ENCODE peak calls at places on chromosomes 6 and 20, in ten cellular contexts. L is heart right ventricle; F is activated T-cell treated with anti-CD3 and anti-CD28 coated beads, Interleukin-2, amount 50 U/mL, for 4 hours; Q is HFFc6; P is activated naive CD8-positive, alpha-beta T cell treated with anti-CD3 and anti-CD28 coated beads, Interleukin-2, amount 50 U/mL, for 24 hours; R is stimulated activated CD4-positive, alpha-beta T cell treated with anti-CD3 and anti-CD28 coated beads, TNF-alpha, amount 100 ng/mL, for 1 hour; N is fibroblast of lung; G is GM04504; H is HS-5; W is activated CD4-positive, alpha-beta T cell treated with anti-CD3 and anti-CD28 coated beads, Interleukin-2, amount 50 U/mL, for 48 hours. Y is an unnamed sample.

GRCh38 chr6:40535105-40535783 is 51.9 kb downstream of the LRFN2 start:
- DNase-seq in L (no peak), F (no peak), Q (no peak), P (no peak), R (no peak), N (no peak), G (no peak), H (no peak), W (no peak), Y (no peak)

GRCh38 chr20:50222568-50223320 is 32.1 kb downstream of the CEBPB start:
- DNase-seq in L (no peak), F (no peak), Q (no peak), P (no peak), R (no peak), N (no peak), G (no peak), H (no peak), W (no peak), Y (no peak)

GRCh38 chr6:73923899-73924485 is 228.0 kb downstream of the CD109 start:
- DNase-seq in L (no peak), F (no peak), Q (no peak), P (no peak), R (no peak), N (no peak), G (peak), H (no peak), W (no peak), Y (no peak)

GRCh38 chr6:160261120-160261450 is 2.5 kb upstream of the SLC22A2 start:
- DNase-seq in L (no peak), F (no peak), Q (no peak), P (no peak), R (no peak), N (no peak), G (no peak), H (no peak), W (no peak), Y (no peak)

GRCh38 chr6:28947067-28947765 is 23.4 kb upstream of the TRIM27 start:
- DNase-seq in L (no peak), F (no peak), Q (no peak), P (no peak), R (no peak), N (no peak), G (no peak), H (no peak), W (no peak), Y (no peak)

GRCh38 chr6:80605165-80605989 is 498.9 kb downstream of the BCKDHB start:
- DNase-seq in L (no peak), F (no peak), Q (peak), P (no peak), R (no peak), N (peak), G (no peak), H (peak), W (no peak), Y (no peak)

GRCh38 chr20:57397693-57398108 is 6.5 kb downstream of the RBM38 start:
- DNase-seq in L (no peak), F (peak), Q (no peak), P (peak), R (no peak), N (no peak), G (no peak), H (no peak), W (peak), Y (peak)

GRCh38 chr6:110509617-110510231 is 33.3 kb upstream of the SLC22A16 start:
- DNase-seq in L (no peak), F (no peak), Q (peak), P (no peak), R (no peak), N (peak), G (no peak), H (peak), W (no peak), Y (no peak)

GRCh38 chr20:44496976-44497375 is 21.3 kb downstream of the TTPAL start:
- DNase-seq in L (no peak), F (no peak), Q (peak), P (peak), R (no peak), N (peak), G (peak), H (peak), W (peak), Y (no peak)

GRCh38 chr6:150072201-150072600 is 3.3 kb upstream of the ULBP3 start:
- DNase-seq in L (peak), F (peak), Q (peak), P (peak), R (no peak), N (peak), G (no peak), H (peak), W (peak), Y (peak)

GRCh38 chr6:64000873-64001497 is 365.4 kb downstream of the PHF3 start:
- DNase-seq in L (no peak), F (no peak), Q (no peak), P (no peak), R (no peak), N (no peak), G (no peak), H (no peak), W (no peak), Y (no peak)

GRCh38 chr6:15392182-15392581 is 146.3 kb downstream of the JARID2 start:
- DNase-seq in L (no peak), F (no peak), Q (no peak), P (no peak), R (no peak), N (no peak), G (no peak), H (no peak), W (no peak), Y (no peak)

GRCh38 chr20:39123161-39123560 is 161.0 kb downstream of the DHX35 start:
- DNase-seq in L (no peak), F (no peak), Q (no peak), P (no peak), R (no peak), N (no peak), G (no peak), H (no peak), W (no peak), Y (no peak)

GRCh38 chr6:39444479-39445019 is 122.0 kb upstream of the KCNK16 start:
- DNase-seq in L (no peak), F (no peak), Q (no peak), P (no peak), R (no peak), N (no peak), G (no peak), H (no peak), W (no peak), Y (no peak)

GRCh38 chr20:51497542-51498467 is 44.7 kb downstream of the NFATC2 start:
- DNase-seq in L (no peak), F (peak), Q (no peak), P (peak), R (no peak), N (peak), G (no peak), H (no peak), W (peak), Y (no peak)

GRCh38 chr20:51731771-51732453 is 36.3 kb downstream of the ATP9A start:
- DNase-seq in L (no peak), F (no peak), Q (no peak), P (peak), R (no peak), N (peak), G (no peak), H (no peak), W (no peak), Y (no peak)

GRCh38 chr6:53241936-53242335 is 93.3 kb upstream of the GCM1 start:
- DNase-seq in L (no peak), F (no peak), Q (no peak), P (no peak), R (no peak), N (no peak), G (no peak), H (no peak), W (no peak), Y (no peak)

GRCh38 chr6:82979657-82980056 is 86.0 kb downstream of the UBE3D start:
- DNase-seq in L (no peak), F (no peak), Q (no peak), P (no peak), R (no peak), N (no peak), G (no peak), H (no peak), W (no peak), Y (no peak)

GRCh38 chr6:15152720-15153119 is 93.1 kb upstream of the JARID2 start:
- DNase-seq in L (no peak), F (no peak), Q (no peak), P (no peak), R (no peak), N (no peak), G (peak), H (no peak), W (no peak), Y (no peak)

GRCh38 chr6:72505446-72505845 is 116.4 kb upstream of the KCNQ5 start:
- DNase-seq in L (no peak), F (no peak), Q (no peak), P (no peak), R (no peak), N (no peak), G (no peak), H (no peak), W (no peak), Y (no peak)

GRCh38 chr6:132210886-132211563 is 190.2 kb downstream of the MOXD1 start:
- DNase-seq in L (no peak), F (no peak), Q (no peak), P (no peak), R (no peak), N (no peak), G (no peak), H (no peak), W (no peak), Y (no peak)

GRCh38 chr6:130525378-130525777 is 159.6 kb downstream of the TMEM200A start:
- DNase-seq in L (no peak), F (no peak), Q (no peak), P (no peak), R (no peak), N (no peak), G (no peak), H (no peak), W (no peak), Y (no peak)

GRCh38 chr20:49450281-49450707 is 32.2 kb downstream of the KCNB1 start:
- DNase-seq in L (no peak), F (no peak), Q (no peak), P (no peak), R (no peak), N (peak), G (no peak), H (no peak), W (no peak), Y (no peak)

GRCh38 chr6:6315660-6316059 is 4.8 kb downstream of the F13A1 start:
- DNase-seq in L (no peak), F (no peak), Q (peak), P (peak), R (no peak), N (peak), G (no peak), H (peak), W (peak), Y (no peak)